ENCODE peak calls at places on chromosomes 5 and 9, in ten cellular contexts. O is sigmoid colon, B is IMR-90, T is heart left ventricle, D is A549, M is right lobe of liver, Y is adrenal gland, L is body of pancreas, Q is HCT116, S is tibial nerve. U is an unnamed sample.

GRCh38 chr9:135029434-135029833 is 58.0 kb upstream of the OLFM1 start:
- DNase-seq in B (no peak), T (no peak), Q (no peak), L (no peak), D (no peak), O (no peak), M (no peak), S (no peak), Y (no peak), U (no peak)

GRCh38 chr5:137374110-137374853 is 124.8 kb downstream of the SPOCK1 start:
- DNase-seq in Q (no peak), O (no peak), M (no peak), T (no peak), L (no peak), B (no peak), Y (no peak), S (no peak), D (no peak), U (no peak)

GRCh38 chr5:141567513-141568117 is 51.2 kb downstream of the DIAPH1 start:
- DNase-seq in S (no peak), M (no peak), B (peak), L (no peak), Q (no peak), O (no peak), D (no peak), Y (no peak), T (no peak), U (no peak)

GRCh38 chr5:1734908-1735289 is 64.7 kb downstream of the MRPL36 start:
- DNase-seq in O (no peak), B (no peak), T (no peak), L (no peak), D (no peak), S (no peak), Q (no peak), Y (no peak), M (no peak), U (no peak)

GRCh38 chr9:91693226-91693625 is 256.8 kb downstream of the ROR2 start:
- DNase-seq in L (no peak), D (no peak), M (no peak), O (no peak), T (no peak), B (no peak), S (no peak), Q (no peak), Y (no peak), U (no peak)

GRCh38 chr5:177498013-177498847 is 826 bp upstream of the PDLIM7 start:
- DNase-seq in D (no peak), T (peak), S (no peak), Y (peak), Q (no peak), M (peak), B (no peak), L (peak), O (peak), U (no peak)

GRCh38 chr5:143552680-143553079 is 149.2 kb upstream of the NR3C1 start:
- DNase-seq in O (no peak), Y (no peak), T (no peak), M (no peak), L (no peak), D (no peak), S (no peak), B (no peak), Q (no peak), U (no peak)

GRCh38 chr9:134913713-134914500 is 3.8 kb downstream of the FCN1 start:
- DNase-seq in O (no peak), M (no peak), D (no peak), B (no peak), Y (no peak), S (no peak), T (no peak), L (no peak), Q (no peak), U (no peak)

GRCh38 chr9:137429974-137430722 is 7.0 kb downstream of the NOXA1 start:
- DNase-seq in L (peak), B (no peak), Y (no peak), Q (no peak), T (no peak), M (peak), D (no peak), O (no peak), S (no peak), U (no peak)

GRCh38 chr5:54363669-54364068 is 53.3 kb upstream of the ARL15 start:
- DNase-seq in Y (no peak), O (no peak), M (no peak), Q (no peak), S (no peak), L (no peak), T (no peak), D (no peak), B (no peak), U (no peak)

GRCh38 chr5:177116631-177117373 is 16.8 kb upstream of the NSD1 start:
- DNase-seq in O (peak), M (peak), L (peak), Y (peak), T (peak), Q (no peak), D (no peak), B (peak), S (peak), U (no peak)

GRCh38 chr5:61053937-61054336 is 108.3 kb downstream of the SMIM15 start:
- DNase-seq in B (peak), Q (no peak), M (no peak), T (no peak), O (no peak), Y (peak), L (no peak), S (no peak), D (no peak), U (no peak)

GRCh38 chr5:24535646-24536045 is 109.1 kb downstream of the CDH10 start:
- DNase-seq in Y (no peak), Q (no peak), D (no peak), O (no peak), B (no peak), L (no peak), M (no peak), S (no peak), T (no peak), U (no peak)

DNA sequence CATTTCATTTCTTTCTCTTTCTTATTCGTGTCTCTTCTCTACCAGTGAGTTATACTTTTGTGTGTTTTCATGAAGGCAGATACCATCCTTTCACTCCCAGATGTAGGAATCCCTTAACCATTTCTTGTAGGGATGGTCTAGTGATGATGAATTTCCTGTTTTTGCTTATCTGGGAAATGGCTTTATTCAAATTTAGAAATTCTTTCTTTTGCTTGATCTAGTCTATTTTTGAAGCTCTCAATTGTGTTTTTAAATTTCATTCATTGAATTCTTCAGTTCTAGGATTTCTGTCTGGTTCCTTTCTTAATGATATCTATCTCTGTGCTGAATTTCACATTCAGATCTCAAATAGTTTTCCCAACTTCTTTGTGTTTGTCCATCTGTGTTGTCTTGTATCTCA is 95.9 kb upstream of the TBC1D2 start:
- DNase-seq in Q (no peak), T (no peak), Y (no peak), L (no peak), S (no peak), D (no peak), M (no peak), O (no peak), B (no peak), U (no peak)
- TF ChIP-seq POLR2A in Q (no peak), T (no peak), Y (no peak), L (no peak), S (no peak), D (no peak), M (no peak), O (no peak), B (no peak), U (no peak)

DNA sequence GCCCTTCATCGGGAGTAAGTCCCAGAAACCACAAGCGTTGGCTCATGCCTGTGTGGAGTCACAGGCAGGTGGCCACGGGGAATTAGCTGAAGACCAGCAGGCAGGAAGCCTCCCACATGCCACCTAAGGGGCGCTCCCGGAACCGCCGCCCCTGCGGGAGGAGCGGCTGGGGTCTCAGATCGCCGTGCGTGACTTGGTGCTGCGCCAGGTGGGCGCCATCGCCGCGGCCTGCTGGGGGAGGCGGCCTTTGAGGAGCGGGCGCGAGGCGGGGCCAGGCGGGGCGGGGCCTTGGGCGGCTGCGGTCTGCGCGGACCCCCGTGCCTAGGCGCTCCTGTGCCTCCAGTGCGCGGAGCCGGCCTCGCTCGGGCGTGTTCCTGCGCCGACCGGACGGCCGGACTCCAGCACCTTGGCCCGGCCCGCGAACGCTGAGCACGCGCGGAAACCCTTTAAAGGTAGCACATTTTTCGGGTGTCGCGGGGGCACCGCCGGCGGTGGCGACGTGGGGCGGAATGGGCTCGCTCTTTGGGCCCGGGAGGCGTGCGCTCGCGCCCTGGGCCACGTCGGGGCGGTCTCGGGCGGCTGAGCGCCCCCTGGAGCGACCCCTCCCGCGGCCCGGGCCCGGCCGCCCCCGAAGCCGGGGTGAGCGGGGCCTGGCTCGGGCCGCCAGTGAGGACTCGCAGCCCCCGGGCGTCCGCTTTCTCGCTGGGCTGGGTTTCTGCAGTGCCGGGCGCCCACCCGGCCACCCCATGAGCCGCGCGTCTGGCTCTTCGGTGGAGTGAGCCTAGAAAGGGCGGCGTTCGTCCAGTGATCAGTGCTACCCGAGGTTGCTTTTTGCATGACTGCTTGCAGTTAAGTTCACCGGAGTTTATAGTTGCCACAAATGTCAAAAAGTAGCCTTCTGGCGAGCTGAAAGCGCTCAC is 24.5 kb downstream of the LECT2 start:
- DNase-seq in M (no peak), O (no peak), S (no peak), D (peak), B (no peak), L (no peak), Y (peak), Q (no peak), T (no peak), U (no peak)
- TF ChIP-seq POLR2A in M (no peak), O (no peak), S (no peak), D (peak), B (no peak), L (no peak), Y (no peak), Q (no peak), T (no peak), U (no peak)

GRCh38 chr5:36435516-36435915 is 133.8 kb upstream of the RANBP3L start:
- DNase-seq in Q (no peak), O (no peak), Y (no peak), D (no peak), L (no peak), B (no peak), M (no peak), S (no peak), T (no peak), U (no peak)
- TF ChIP-seq POLR2A in Q (no peak), O (no peak), Y (no peak), D (no peak), L (no peak), B (no peak), M (no peak), S (no peak), T (no peak), U (no peak)

GRCh38 chr5:149062371-149063016 is 368 bp downstream of the SH3TC2 start:
- DNase-seq in Q (peak), B (peak), Y (peak), M (peak), D (peak), L (no peak), S (no peak), T (peak), O (no peak), U (peak)
- TF ChIP-seq POLR2A in Q (peak), B (no peak), Y (no peak), M (no peak), D (no peak), L (no peak), S (peak), T (no peak), O (no peak), U (peak)

GRCh38 chr9:677461-678097 is 163.9 kb upstream of the DMRT1 start:
- DNase-seq in M (no peak), D (no peak), T (no peak), L (no peak), Q (no peak), B (no peak), S (no peak), Y (no peak), O (no peak), U (no peak)
- TF ChIP-seq POLR2A in M (no peak), D (no peak), T (no peak), L (no peak), Q (no peak), B (no peak), S (no peak), Y (no peak), O (no peak), U (no peak)